ENCODE peak calls at places on chromosomes 6 and 20, in seven cellular contexts. F, H, C, S, B, J and K are unnamed samples.

GRCh38 chr6:15062311-15063252 is 183.3 kb upstream of the JARID2 start:
- DNase-seq in F (no peak), H (no peak), C (peak; percentile 85), S (no peak), B (no peak), J (no peak), K (no peak)

GRCh38 chr6:170291271-170292110 is 613 bp upstream of the DLL1 start:
- DNase-seq in F (no peak), H (no peak), C (no peak), S (peak; percentile 88), B (peak; percentile 59), J (no peak), K (peak; percentile 71)

GRCh38 chr20:19903168-19903676 is 113.9 kb upstream of the NAA20 start:
- DNase-seq in F (no peak), H (no peak), C (peak; percentile 12), S (no peak), B (no peak), J (peak; percentile 86), K (peak; percentile 84)

GRCh38 chr6:125421853-125422252 is 120.1 kb upstream of the HDDC2 start:
- DNase-seq in F (no peak), H (no peak), C (peak; percentile 8), S (peak; percentile 63), B (no peak), J (no peak), K (peak; percentile 20)

GRCh38 chr6:113763311-113763766 is 93.8 kb upstream of the MARCKS start:
- DNase-seq in F (no peak), H (no peak), C (no peak), S (no peak), B (no peak), J (no peak), K (no peak)

GRCh38 chr6:148203970-148204369 is 138.7 kb upstream of the SASH1 start:
- DNase-seq in F (peak; percentile 66), H (no peak), C (no peak), S (no peak), B (no peak), J (no peak), K (no peak)

GRCh38 chr6:42251911-42252637 is 34.4 kb upstream of the MRPS10 start:
- DNase-seq in F (no peak), H (no peak), C (no peak), S (no peak), B (peak; percentile 86), J (peak; percentile 42), K (no peak)

GRCh38 chr6:86380571-86381125 is 556.7 kb upstream of the HTR1E start:
- DNase-seq in F (no peak), H (no peak), C (no peak), S (no peak), B (no peak), J (no peak), K (no peak)

GRCh38 chr6:117919775-117920492 is 12.9 kb downstream of the SLC35F1 start:
- DNase-seq in F (no peak), H (no peak), C (no peak), S (peak; percentile 82), B (peak; percentile 17), J (no peak), K (peak; percentile 28)

GRCh38 chr20:25073544-25073943 is 8.4 kb downstream of the VSX1 start:
- DNase-seq in F (no peak), H (no peak), C (peak; percentile 49), S (peak; percentile 37), B (no peak), J (no peak), K (no peak)

GRCh38 chr20:12294684-12295083 is 377.0 kb downstream of the BTBD3 start:
- DNase-seq in F (no peak), H (no peak), C (no peak), S (no peak), B (peak; percentile 11), J (no peak), K (no peak)

GRCh38 chr20:12414446-12415274 is 497.0 kb downstream of the BTBD3 start:
- DNase-seq in F (no peak), H (no peak), C (no peak), S (no peak), B (peak; percentile 20), J (no peak), K (no peak)

GRCh38 chr6:81749704-81750103 is 2.8 kb downstream of the TENT5A start:
- DNase-seq in F (no peak), H (no peak), C (no peak), S (no peak), B (no peak), J (no peak), K (no peak)

GRCh38 chr6:158056804-158057203 is 75.1 kb downstream of the SYNJ2 start:
- DNase-seq in F (no peak), H (no peak), C (no peak), S (no peak), B (no peak), J (no peak), K (no peak)

GRCh38 chr6:37489697-37490336 is 9.9 kb downstream of the CCDC167 start:
- DNase-seq in F (no peak), H (no peak), C (no peak), S (no peak), B (peak; percentile 68), J (peak; percentile 39), K (no peak)

GRCh38 chr6:167965602-167966539 is 31.6 kb upstream of the KIF25 start:
- DNase-seq in F (no peak), H (no peak), C (no peak), S (no peak), B (no peak), J (no peak), K (no peak)

GRCh38 chr20:6265204-6265904 is 142.5 kb upstream of the FERMT1 start:
- DNase-seq in F (no peak), H (peak; percentile 7), C (no peak), S (no peak), B (peak; percentile 22), J (peak; percentile 55), K (peak; percentile 43)

GRCh38 chr6:136104556-136104955 is 145.6 kb downstream of the MTFR2 start:
- DNase-seq in F (no peak), H (no peak), C (no peak), S (no peak), B (no peak), J (no peak), K (no peak)

GRCh38 chr6:12241493-12242214 is 48.5 kb upstream of the EDN1 start:
- DNase-seq in F (no peak), H (no peak), C (no peak), S (no peak), B (no peak), J (no peak), K (no peak)

GRCh38 chr20:32338665-32339064 is 19.5 kb upstream of the ASXL1 start:
- DNase-seq in F (no peak), H (no peak), C (no peak), S (no peak), B (no peak), J (peak; percentile 54), K (no peak)
- TF ChIP-seq JUND in F (no peak), H (no peak), C (no peak), S (no peak), B (no peak), J (no peak), K (no peak)

GRCh38 chr20:48760403-48760889 is 67.4 kb downstream of the PREX1 start:
- DNase-seq in F (no peak), H (no peak), C (no peak), S (no peak), B (no peak), J (no peak), K (peak; percentile 26)
- TF ChIP-seq JUND in F (no peak), H (no peak), C (no peak), S (no peak), B (no peak), J (no peak), K (no peak)

GRCh38 chr6:57305754-57306153 is 11.7 kb upstream of the PRIM2 start:
- DNase-seq in F (no peak), H (no peak), C (no peak), S (no peak), B (no peak), J (no peak), K (no peak)
- TF ChIP-seq JUND in F (no peak), H (no peak), C (no peak), S (no peak), B (peak; percentile 69), J (no peak), K (no peak)

GRCh38 chr6:107941627-107942026 is 16.4 kb downstream of the SEC63 start:
- DNase-seq in F (no peak), H (no peak), C (peak; percentile 68), S (no peak), B (no peak), J (no peak), K (no peak)

GRCh38 chr6:107932580-107932979 is 25.4 kb downstream of the SEC63 start:
- DNase-seq in F (no peak), H (no peak), C (no peak), S (no peak), B (no peak), J (no peak), K (no peak)

GRCh38 chr6:107941199-107941598 is 16.8 kb downstream of the SEC63 start:
- DNase-seq in F (no peak), H (no peak), C (no peak), S (no peak), B (no peak), J (no peak), K (no peak)

GRCh38 chr6:107931894-107932293 is 26.1 kb downstream of the SEC63 start:
- DNase-seq in F (no peak), H (no peak), C (no peak), S (no peak), B (no peak), J (peak; percentile 86), K (no peak)

GRCh38 chr6:107936162-107936909 is 21.7 kb downstream of the SEC63 start:
- DNase-seq in F (no peak), H (no peak), C (no peak), S (no peak), B (no peak), J (no peak), K (no peak)
- TF ChIP-seq JUND in F (no peak), H (no peak), C (no peak), S (no peak), B (no peak), J (no peak), K (no peak)

DNA sequence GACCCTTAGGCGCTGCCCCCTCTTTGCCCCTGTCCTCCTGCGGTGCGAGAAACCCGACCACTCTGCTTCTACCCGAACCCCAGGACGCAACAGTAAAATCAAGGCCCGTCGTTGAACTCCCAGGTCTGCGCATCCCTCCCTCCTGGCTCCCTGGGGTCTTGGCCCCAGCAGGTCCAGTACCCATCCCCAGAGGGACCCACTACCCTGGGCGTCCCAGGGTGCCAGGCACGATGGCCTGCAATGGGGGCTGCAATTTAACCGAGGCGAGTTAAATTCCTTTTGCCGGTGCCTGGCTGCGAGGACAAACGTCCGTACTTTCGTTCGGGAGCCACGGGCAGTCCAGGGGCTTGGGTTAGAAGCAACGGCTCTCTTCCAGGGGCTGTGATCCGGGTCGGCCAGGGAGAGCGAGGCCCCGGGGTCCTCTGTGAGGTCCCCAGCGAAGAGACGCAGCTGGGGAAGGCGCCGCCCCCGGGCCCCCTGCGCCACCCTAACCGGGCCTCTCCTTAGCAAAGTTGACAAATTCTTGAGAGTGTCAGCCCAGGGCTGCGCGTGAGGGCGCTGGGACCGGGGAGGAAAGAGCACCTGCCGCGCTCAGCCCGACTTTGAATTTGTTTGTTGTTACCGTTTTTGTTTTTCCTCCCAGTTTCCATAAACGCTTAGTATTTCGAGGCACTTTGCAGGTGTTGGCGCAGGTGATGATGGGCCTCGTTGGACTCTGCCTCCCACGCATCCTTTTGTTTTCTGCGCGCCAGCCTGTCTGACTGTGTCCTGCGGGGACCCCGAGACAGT is 6.1 kb downstream of the OLIG3 start:
- DNase-seq in F (no peak), H (no peak), C (no peak), S (peak; percentile 73), B (peak; percentile 27), J (no peak), K (no peak)
- TF ChIP-seq JUND in F (no peak), H (no peak), C (no peak), S (no peak), B (no peak), J (no peak), K (no peak)